ENCODE peak calls at places on chromosomes 2 and 18, in five cellular contexts. W, O, Y, C and G are unnamed samples.
A peak's percentile ranks its signal among the peaks of the same experiment; 100 is the strongest.

GRCh38 chr2:9950521-9951271 is 797 bp upstream of the GRHL1 start:
- DNase-seq in Y (peak; percentile 62), C (no peak), W (no peak), O (peak; percentile 85), G (no peak)

GRCh38 chr2:219454217-219454616 is 19.6 kb downstream of the SPEG start:
- DNase-seq in W (no peak), C (no peak), O (no peak), Y (no peak), G (no peak)

GRCh38 chr2:207248702-207249355 is 83.1 kb upstream of the KLF7 start:
- DNase-seq in O (no peak), W (no peak), Y (no peak), C (no peak), G (no peak)

GRCh38 chr2:73981081-73981968 is 3.4 kb upstream of the TET3 start:
- DNase-seq in C (no peak), W (no peak), Y (peak; percentile 81), O (no peak), G (no peak)

GRCh38 chr2:174835797-174836255 is 71.6 kb upstream of the CHRNA1 start:
- DNase-seq in W (no peak), O (no peak), Y (no peak), C (no peak), G (no peak)

GRCh38 chr2:109481599-109481998 is 132.2 kb downstream of the SEPTIN10 start:
- DNase-seq in Y (no peak), O (no peak), W (no peak), C (no peak), G (no peak)

GRCh38 chr18:68219274-68219673 is 495.6 kb downstream of the TMX3 start:
- DNase-seq in O (no peak), W (no peak), Y (no peak), C (no peak), G (no peak)

GRCh38 chr2:23207871-23208270 is 177.1 kb upstream of the KLHL29 start:
- DNase-seq in O (no peak), W (no peak), C (no peak), Y (no peak), G (no peak)

GRCh38 chr2:15800489-15801329 is 139.6 kb upstream of the MYCN start:
- DNase-seq in C (no peak), W (peak; percentile 91), O (no peak), Y (no peak), G (peak; percentile 83)

GRCh38 chr2:30678410-30679137 is 128.7 kb downstream of the CAPN13 start:
- DNase-seq in O (no peak), C (peak; percentile 11), W (no peak), Y (no peak), G (no peak)

GRCh38 chr2:10762651-10763460 is 41.4 kb downstream of the ATP6V1C2 start:
- DNase-seq in O (no peak), C (no peak), Y (no peak), W (no peak), G (no peak)

GRCh38 chr2:141021109-141021508 is 1109.7 kb downstream of the LRP1B start:
- DNase-seq in Y (no peak), O (no peak), W (no peak), C (no peak), G (no peak)

GRCh38 chr18:75548353-75548752 is 120.8 kb upstream of the SMIM21 start:
- DNase-seq in W (no peak), Y (no peak), C (no peak), O (no peak), G (peak; percentile 9)

GRCh38 chr18:70450658-70451253 is 161.9 kb downstream of the SOCS6 start:
- DNase-seq in C (no peak), Y (no peak), O (no peak), W (no peak), G (no peak)

GRCh38 chr2:22703286-22703925 is 681.6 kb upstream of the KLHL29 start:
- DNase-seq in O (no peak), C (no peak), W (no peak), Y (no peak), G (no peak)

GRCh38 chr18:47246027-47246971 is 5.2 kb downstream of the SKOR2 start:
- DNase-seq in C (peak; percentile 43), W (no peak), Y (no peak), O (no peak), G (no peak)

GRCh38 chr18:34494359-34494696 is 215.8 kb upstream of the DTNA start:
- DNase-seq in W (peak; percentile 21), C (no peak), Y (no peak), O (no peak), G (no peak)

GRCh38 chr18:61851940-61852451 is 40.8 kb downstream of the RNF152 start:
- DNase-seq in C (no peak), Y (no peak), W (no peak), O (no peak), G (no peak)

GRCh38 chr2:150011336-150011735 is 423.8 kb upstream of the MMADHC start:
- DNase-seq in W (no peak), C (no peak), O (no peak), Y (no peak), G (no peak)

GRCh38 chr2:203718087-203718486 is 11.6 kb downstream of the CD28 start:
- DNase-seq in O (no peak), Y (no peak), C (no peak), W (no peak), G (no peak)

GRCh38 chr2:56647997-56648396 is 464.2 kb downstream of the CCDC85A start:
- DNase-seq in O (no peak), Y (no peak), W (no peak), C (no peak), G (no peak)

GRCh38 chr2:14902953-14903352 is 270.4 kb downstream of the LRATD1 start:
- DNase-seq in O (no peak), W (no peak), C (no peak), Y (no peak), G (no peak)

GRCh38 chr18:37567061-37567993 is 1.7 kb upstream of the CELF4 start:
- DNase-seq in W (no peak), O (no peak), Y (no peak), C (peak; percentile 69), G (no peak)

GRCh38 chr2:191748050-191748449 is 70.1 kb downstream of the NABP1 start:
- DNase-seq in W (no peak), C (no peak), O (no peak), Y (no peak), G (no peak)